ENCODE peak calls at places on chromosomes 3 and 15, in eight cellular contexts. One of them, this sample, is unnamed.
A peak's percentile ranks its signal among the peaks of the same experiment; 100 is the strongest.

GRCh38 chr3:146449076-146449475 is 20.3 kb downstream of the PLSCR2 start:
- DNase-seq in left cardiac atrium: no peak
- DNase-seq in GM18507: no peak
- DNase-seq in heart left ventricle: no peak
- DNase-seq in NCI-H2081: no peak
- DNase-seq in activated naive CD4-positive, alpha-beta T cell treated with anti-CD3 and anti-CD28 coated beads, Interleukin-2, amount 50 U/mL, for 16 hours: no peak
- DNase-seq in neural progenitor cell: no peak
- DNase-seq in Kasumi-1: no peak
- DNase-seq in this sample: no peak

GRCh38 chr15:63588826-63589225 is 8.4 kb upstream of the FBXL22 start:
- DNase-seq in left cardiac atrium: no peak
- DNase-seq in GM18507: no peak
- DNase-seq in heart left ventricle: no peak
- DNase-seq in NCI-H2081: no peak
- DNase-seq in activated naive CD4-positive, alpha-beta T cell treated with anti-CD3 and anti-CD28 coated beads, Interleukin-2, amount 50 U/mL, for 16 hours: no peak
- DNase-seq in neural progenitor cell: no peak
- DNase-seq in Kasumi-1: no peak
- DNase-seq in this sample: no peak

GRCh38 chr15:56337084-56337725 is 28.0 kb upstream of the TEX9 start:
- DNase-seq in left cardiac atrium: no peak
- DNase-seq in GM18507: no peak
- DNase-seq in heart left ventricle: no peak
- DNase-seq in NCI-H2081: no peak
- DNase-seq in activated naive CD4-positive, alpha-beta T cell treated with anti-CD3 and anti-CD28 coated beads, Interleukin-2, amount 50 U/mL, for 16 hours: no peak
- DNase-seq in neural progenitor cell: no peak
- DNase-seq in Kasumi-1: no peak
- DNase-seq in this sample: no peak

GRCh38 chr15:75823860-75824613 is 19.2 kb upstream of the UBE2Q2 start:
- DNase-seq in left cardiac atrium: no peak
- DNase-seq in GM18507: no peak
- DNase-seq in heart left ventricle: no peak
- DNase-seq in NCI-H2081: no peak
- DNase-seq in activated naive CD4-positive, alpha-beta T cell treated with anti-CD3 and anti-CD28 coated beads, Interleukin-2, amount 50 U/mL, for 16 hours: no peak
- DNase-seq in neural progenitor cell: peak; percentile 82
- DNase-seq in Kasumi-1: no peak
- DNase-seq in this sample: no peak

GRCh38 chr15:80558631-80559319 is 136.3 kb upstream of the ABHD17C start:
- DNase-seq in left cardiac atrium: no peak
- DNase-seq in GM18507: no peak
- DNase-seq in heart left ventricle: no peak
- DNase-seq in NCI-H2081: no peak
- DNase-seq in activated naive CD4-positive, alpha-beta T cell treated with anti-CD3 and anti-CD28 coated beads, Interleukin-2, amount 50 U/mL, for 16 hours: no peak
- DNase-seq in neural progenitor cell: no peak
- DNase-seq in Kasumi-1: no peak
- DNase-seq in this sample: no peak

GRCh38 chr15:39363761-39364586 is 216.9 kb upstream of the THBS1 start:
- DNase-seq in left cardiac atrium: no peak
- DNase-seq in GM18507: no peak
- DNase-seq in heart left ventricle: no peak
- DNase-seq in NCI-H2081: no peak
- DNase-seq in activated naive CD4-positive, alpha-beta T cell treated with anti-CD3 and anti-CD28 coated beads, Interleukin-2, amount 50 U/mL, for 16 hours: no peak
- DNase-seq in neural progenitor cell: no peak
- DNase-seq in Kasumi-1: no peak
- DNase-seq in this sample: no peak

GRCh38 chr15:78212546-78213424 is 21.6 kb downstream of the ACSBG1 start:
- DNase-seq in left cardiac atrium: peak; percentile 81
- DNase-seq in GM18507: no peak
- DNase-seq in heart left ventricle: peak; percentile 85
- DNase-seq in NCI-H2081: peak; percentile 36
- DNase-seq in activated naive CD4-positive, alpha-beta T cell treated with anti-CD3 and anti-CD28 coated beads, Interleukin-2, amount 50 U/mL, for 16 hours: no peak
- DNase-seq in neural progenitor cell: no peak
- DNase-seq in Kasumi-1: no peak
- DNase-seq in this sample: no peak

GRCh38 chr15:47762621-47763020 is 45.3 kb downstream of the SEMA6D start:
- DNase-seq in left cardiac atrium: no peak
- DNase-seq in GM18507: no peak
- DNase-seq in heart left ventricle: no peak
- DNase-seq in NCI-H2081: no peak
- DNase-seq in activated naive CD4-positive, alpha-beta T cell treated with anti-CD3 and anti-CD28 coated beads, Interleukin-2, amount 50 U/mL, for 16 hours: no peak
- DNase-seq in neural progenitor cell: no peak
- DNase-seq in Kasumi-1: no peak
- DNase-seq in this sample: no peak